ENCODE peak calls at places on chromosomes 6 and 20, in ten cellular contexts. One of them, this sample, is unnamed.
A peak's percentile ranks its signal among the peaks of the same experiment; 100 is the strongest.

GRCh38 chr6:109912136-109912535 is 66.0 kb upstream of the GPR6 start:
- DNase-seq in stomach: no peak
- DNase-seq in stimulated activated CD4-positive, alpha-beta T cell treated with anti-CD3 and anti-CD28 coated beads, Interleukin-15, amount 100 ng/mL, for 1 hour: no peak
- DNase-seq in stimulated activated CD8-positive, alpha-beta memory T cell treated with anti-CD3 and anti-CD28 coated beads, Interleukin-7, amount 100 ng/mL, for 4 hours: no peak
- DNase-seq in effector CD8-positive, alpha-beta T cell: no peak
- DNase-seq in substantia nigra: no peak
- DNase-seq in SW 1271: no peak
- DNase-seq in astrocyte of the spinal cord: no peak
- DNase-seq in transverse colon: no peak
- DNase-seq in lower lobe of right lung: no peak
- DNase-seq in this sample: no peak

GRCh38 chr20:2865630-2866029 is 7.7 kb upstream of the PTPRA start:
- DNase-seq in lower lobe of right lung: no peak
- DNase-seq in stimulated activated CD4-positive, alpha-beta T cell treated with anti-CD3 and anti-CD28 coated beads, Interleukin-15, amount 100 ng/mL, for 1 hour: no peak
- DNase-seq in stomach: no peak
- DNase-seq in transverse colon: no peak
- DNase-seq in substantia nigra: no peak
- DNase-seq in stimulated activated CD8-positive, alpha-beta memory T cell treated with anti-CD3 and anti-CD28 coated beads, Interleukin-7, amount 100 ng/mL, for 4 hours: peak; percentile 25
- DNase-seq in astrocyte of the spinal cord: no peak
- DNase-seq in SW 1271: no peak
- DNase-seq in effector CD8-positive, alpha-beta T cell: peak; percentile 13
- DNase-seq in this sample: no peak

GRCh38 chr6:95404777-95405176 is 172.6 kb upstream of the MANEA start:
- DNase-seq in SW 1271: no peak
- DNase-seq in stimulated activated CD4-positive, alpha-beta T cell treated with anti-CD3 and anti-CD28 coated beads, Interleukin-15, amount 100 ng/mL, for 1 hour: no peak
- DNase-seq in effector CD8-positive, alpha-beta T cell: no peak
- DNase-seq in substantia nigra: no peak
- DNase-seq in stomach: no peak
- DNase-seq in stimulated activated CD8-positive, alpha-beta memory T cell treated with anti-CD3 and anti-CD28 coated beads, Interleukin-7, amount 100 ng/mL, for 4 hours: no peak
- DNase-seq in lower lobe of right lung: no peak
- DNase-seq in astrocyte of the spinal cord: no peak
- DNase-seq in transverse colon: no peak
- DNase-seq in this sample: no peak

GRCh38 chr20:37651932-37652331 is 41.9 kb upstream of the CTNNBL1 start:
- DNase-seq in transverse colon: peak; percentile 31
- DNase-seq in SW 1271: peak; percentile 41
- DNase-seq in lower lobe of right lung: peak; percentile 62
- DNase-seq in effector CD8-positive, alpha-beta T cell: no peak
- DNase-seq in substantia nigra: no peak
- DNase-seq in stimulated activated CD4-positive, alpha-beta T cell treated with anti-CD3 and anti-CD28 coated beads, Interleukin-15, amount 100 ng/mL, for 1 hour: no peak
- DNase-seq in stimulated activated CD8-positive, alpha-beta memory T cell treated with anti-CD3 and anti-CD28 coated beads, Interleukin-7, amount 100 ng/mL, for 4 hours: peak; percentile 1
- DNase-seq in stomach: peak; percentile 71
- DNase-seq in astrocyte of the spinal cord: no peak
- DNase-seq in this sample: no peak

GRCh38 chr6:16624631-16625299 is 136.5 kb downstream of the ATXN1 start:
- DNase-seq in stomach: no peak
- DNase-seq in substantia nigra: no peak
- DNase-seq in transverse colon: no peak
- DNase-seq in astrocyte of the spinal cord: no peak
- DNase-seq in stimulated activated CD4-positive, alpha-beta T cell treated with anti-CD3 and anti-CD28 coated beads, Interleukin-15, amount 100 ng/mL, for 1 hour: no peak
- DNase-seq in lower lobe of right lung: no peak
- DNase-seq in effector CD8-positive, alpha-beta T cell: no peak
- DNase-seq in stimulated activated CD8-positive, alpha-beta memory T cell treated with anti-CD3 and anti-CD28 coated beads, Interleukin-7, amount 100 ng/mL, for 4 hours: no peak
- DNase-seq in SW 1271: no peak
- DNase-seq in this sample: no peak

GRCh38 chr6:130964289-130964688 is 98.8 kb downstream of the EPB41L2 start:
- DNase-seq in substantia nigra: no peak
- DNase-seq in astrocyte of the spinal cord: no peak
- DNase-seq in SW 1271: no peak
- DNase-seq in stimulated activated CD8-positive, alpha-beta memory T cell treated with anti-CD3 and anti-CD28 coated beads, Interleukin-7, amount 100 ng/mL, for 4 hours: no peak
- DNase-seq in effector CD8-positive, alpha-beta T cell: no peak
- DNase-seq in lower lobe of right lung: no peak
- DNase-seq in stomach: no peak
- DNase-seq in transverse colon: no peak
- DNase-seq in stimulated activated CD4-positive, alpha-beta T cell treated with anti-CD3 and anti-CD28 coated beads, Interleukin-15, amount 100 ng/mL, for 1 hour: no peak
- DNase-seq in this sample: no peak

GRCh38 chr20:59004493-59004762 is 2.6 kb downstream of the CTSZ start:
- DNase-seq in effector CD8-positive, alpha-beta T cell: peak; percentile 50
- DNase-seq in stimulated activated CD4-positive, alpha-beta T cell treated with anti-CD3 and anti-CD28 coated beads, Interleukin-15, amount 100 ng/mL, for 1 hour: no peak
- DNase-seq in stomach: peak; percentile 61
- DNase-seq in lower lobe of right lung: peak; percentile 84
- DNase-seq in astrocyte of the spinal cord: no peak
- DNase-seq in substantia nigra: no peak
- DNase-seq in transverse colon: peak; percentile 80
- DNase-seq in SW 1271: no peak
- DNase-seq in stimulated activated CD8-positive, alpha-beta memory T cell treated with anti-CD3 and anti-CD28 coated beads, Interleukin-7, amount 100 ng/mL, for 4 hours: no peak
- DNase-seq in this sample: no peak

GRCh38 chr6:144360401-144360800 is 75.3 kb downstream of the UTRN start:
- DNase-seq in effector CD8-positive, alpha-beta T cell: no peak
- DNase-seq in lower lobe of right lung: no peak
- DNase-seq in astrocyte of the spinal cord: no peak
- DNase-seq in substantia nigra: no peak
- DNase-seq in stimulated activated CD8-positive, alpha-beta memory T cell treated with anti-CD3 and anti-CD28 coated beads, Interleukin-7, amount 100 ng/mL, for 4 hours: no peak
- DNase-seq in stomach: no peak
- DNase-seq in SW 1271: peak; percentile 70
- DNase-seq in transverse colon: no peak
- DNase-seq in stimulated activated CD4-positive, alpha-beta T cell treated with anti-CD3 and anti-CD28 coated beads, Interleukin-15, amount 100 ng/mL, for 1 hour: no peak
- DNase-seq in this sample: no peak

GRCh38 chr20:62276448-62276847 is 26.3 kb upstream of the ADRM1 start:
- DNase-seq in stimulated activated CD4-positive, alpha-beta T cell treated with anti-CD3 and anti-CD28 coated beads, Interleukin-15, amount 100 ng/mL, for 1 hour: no peak
- DNase-seq in transverse colon: no peak
- DNase-seq in lower lobe of right lung: no peak
- DNase-seq in effector CD8-positive, alpha-beta T cell: no peak
- DNase-seq in stomach: no peak
- DNase-seq in substantia nigra: no peak
- DNase-seq in astrocyte of the spinal cord: no peak
- DNase-seq in SW 1271: no peak
- DNase-seq in stimulated activated CD8-positive, alpha-beta memory T cell treated with anti-CD3 and anti-CD28 coated beads, Interleukin-7, amount 100 ng/mL, for 4 hours: no peak
- DNase-seq in this sample: no peak

GRCh38 chr6:14584450-14584849 is 466.9 kb downstream of the CD83 start:
- DNase-seq in effector CD8-positive, alpha-beta T cell: no peak
- DNase-seq in stomach: peak; percentile 29
- DNase-seq in astrocyte of the spinal cord: no peak
- DNase-seq in stimulated activated CD4-positive, alpha-beta T cell treated with anti-CD3 and anti-CD28 coated beads, Interleukin-15, amount 100 ng/mL, for 1 hour: no peak
- DNase-seq in SW 1271: no peak
- DNase-seq in lower lobe of right lung: no peak
- DNase-seq in substantia nigra: no peak
- DNase-seq in stimulated activated CD8-positive, alpha-beta memory T cell treated with anti-CD3 and anti-CD28 coated beads, Interleukin-7, amount 100 ng/mL, for 4 hours: no peak
- DNase-seq in transverse colon: peak; percentile 21
- DNase-seq in this sample: peak; percentile 34

GRCh38 chr6:145538996-145539395 is 196.3 kb downstream of the EPM2A start:
- DNase-seq in SW 1271: no peak
- DNase-seq in stimulated activated CD4-positive, alpha-beta T cell treated with anti-CD3 and anti-CD28 coated beads, Interleukin-15, amount 100 ng/mL, for 1 hour: no peak
- DNase-seq in stimulated activated CD8-positive, alpha-beta memory T cell treated with anti-CD3 and anti-CD28 coated beads, Interleukin-7, amount 100 ng/mL, for 4 hours: no peak
- DNase-seq in stomach: no peak
- DNase-seq in substantia nigra: no peak
- DNase-seq in astrocyte of the spinal cord: no peak
- DNase-seq in transverse colon: no peak
- DNase-seq in effector CD8-positive, alpha-beta T cell: no peak
- DNase-seq in lower lobe of right lung: no peak
- DNase-seq in this sample: no peak

GRCh38 chr20:32332614-32333013 is 25.5 kb upstream of the ASXL1 start:
- DNase-seq in effector CD8-positive, alpha-beta T cell: no peak
- DNase-seq in stimulated activated CD4-positive, alpha-beta T cell treated with anti-CD3 and anti-CD28 coated beads, Interleukin-15, amount 100 ng/mL, for 1 hour: no peak
- DNase-seq in lower lobe of right lung: no peak
- DNase-seq in substantia nigra: no peak
- DNase-seq in stimulated activated CD8-positive, alpha-beta memory T cell treated with anti-CD3 and anti-CD28 coated beads, Interleukin-7, amount 100 ng/mL, for 4 hours: no peak
- DNase-seq in SW 1271: no peak
- DNase-seq in transverse colon: peak; percentile 20
- DNase-seq in astrocyte of the spinal cord: peak; percentile 54
- DNase-seq in stomach: peak; percentile 60
- DNase-seq in this sample: no peak

GRCh38 chr6:152356659-152357058 is 280.5 kb downstream of the SYNE1 start:
- DNase-seq in stimulated activated CD8-positive, alpha-beta memory T cell treated with anti-CD3 and anti-CD28 coated beads, Interleukin-7, amount 100 ng/mL, for 4 hours: no peak
- DNase-seq in transverse colon: no peak
- DNase-seq in astrocyte of the spinal cord: peak; percentile 27
- DNase-seq in stomach: no peak
- DNase-seq in effector CD8-positive, alpha-beta T cell: no peak
- DNase-seq in SW 1271: peak; percentile 28
- DNase-seq in lower lobe of right lung: no peak
- DNase-seq in substantia nigra: no peak
- DNase-seq in stimulated activated CD4-positive, alpha-beta T cell treated with anti-CD3 and anti-CD28 coated beads, Interleukin-15, amount 100 ng/mL, for 1 hour: no peak
- DNase-seq in this sample: no peak

GRCh38 chr6:12528171-12528570 is 188.4 kb upstream of the PHACTR1 start:
- DNase-seq in astrocyte of the spinal cord: no peak
- DNase-seq in SW 1271: no peak
- DNase-seq in stimulated activated CD4-positive, alpha-beta T cell treated with anti-CD3 and anti-CD28 coated beads, Interleukin-15, amount 100 ng/mL, for 1 hour: no peak
- DNase-seq in lower lobe of right lung: no peak
- DNase-seq in substantia nigra: no peak
- DNase-seq in transverse colon: no peak
- DNase-seq in stomach: no peak
- DNase-seq in effector CD8-positive, alpha-beta T cell: no peak
- DNase-seq in stimulated activated CD8-positive, alpha-beta memory T cell treated with anti-CD3 and anti-CD28 coated beads, Interleukin-7, amount 100 ng/mL, for 4 hours: no peak
- DNase-seq in this sample: no peak

GRCh38 chr6:13001951-13002350 is 285.4 kb downstream of the PHACTR1 start:
- DNase-seq in stimulated activated CD4-positive, alpha-beta T cell treated with anti-CD3 and anti-CD28 coated beads, Interleukin-15, amount 100 ng/mL, for 1 hour: no peak
- DNase-seq in stimulated activated CD8-positive, alpha-beta memory T cell treated with anti-CD3 and anti-CD28 coated beads, Interleukin-7, amount 100 ng/mL, for 4 hours: no peak
- DNase-seq in astrocyte of the spinal cord: no peak
- DNase-seq in substantia nigra: no peak
- DNase-seq in transverse colon: no peak
- DNase-seq in lower lobe of right lung: no peak
- DNase-seq in effector CD8-positive, alpha-beta T cell: no peak
- DNase-seq in SW 1271: no peak
- DNase-seq in stomach: no peak
- DNase-seq in this sample: no peak

GRCh38 chr6:19668710-19669109 is 168.5 kb upstream of the ID4 start:
- DNase-seq in stimulated activated CD8-positive, alpha-beta memory T cell treated with anti-CD3 and anti-CD28 coated beads, Interleukin-7, amount 100 ng/mL, for 4 hours: no peak
- DNase-seq in stomach: no peak
- DNase-seq in stimulated activated CD4-positive, alpha-beta T cell treated with anti-CD3 and anti-CD28 coated beads, Interleukin-15, amount 100 ng/mL, for 1 hour: no peak
- DNase-seq in effector CD8-positive, alpha-beta T cell: no peak
- DNase-seq in transverse colon: no peak
- DNase-seq in substantia nigra: no peak
- DNase-seq in lower lobe of right lung: no peak
- DNase-seq in SW 1271: no peak
- DNase-seq in astrocyte of the spinal cord: no peak
- DNase-seq in this sample: no peak

GRCh38 chr6:29651413-29652197 is 5.3 kb upstream of the MOG start:
- DNase-seq in astrocyte of the spinal cord: peak; percentile 45
- DNase-seq in stomach: no peak
- DNase-seq in substantia nigra: no peak
- DNase-seq in SW 1271: peak; percentile 56
- DNase-seq in transverse colon: no peak
- DNase-seq in lower lobe of right lung: no peak
- DNase-seq in effector CD8-positive, alpha-beta T cell: no peak
- DNase-seq in stimulated activated CD8-positive, alpha-beta memory T cell treated with anti-CD3 and anti-CD28 coated beads, Interleukin-7, amount 100 ng/mL, for 4 hours: no peak
- DNase-seq in stimulated activated CD4-positive, alpha-beta T cell treated with anti-CD3 and anti-CD28 coated beads, Interleukin-15, amount 100 ng/mL, for 1 hour: no peak
- DNase-seq in this sample: peak; percentile 57

GRCh38 chr6:5084192-5084786 is 852 bp upstream of the PPP1R3G start:
- DNase-seq in stimulated activated CD4-positive, alpha-beta T cell treated with anti-CD3 and anti-CD28 coated beads, Interleukin-15, amount 100 ng/mL, for 1 hour: no peak
- DNase-seq in effector CD8-positive, alpha-beta T cell: no peak
- DNase-seq in lower lobe of right lung: no peak
- DNase-seq in stomach: no peak
- DNase-seq in stimulated activated CD8-positive, alpha-beta memory T cell treated with anti-CD3 and anti-CD28 coated beads, Interleukin-7, amount 100 ng/mL, for 4 hours: no peak
- DNase-seq in astrocyte of the spinal cord: no peak
- DNase-seq in SW 1271: no peak
- DNase-seq in substantia nigra: peak; percentile 22
- DNase-seq in transverse colon: peak; percentile 28
- DNase-seq in this sample: no peak

GRCh38 chr6:167148997-167149396 is 8.8 kb downstream of the GPR31 start:
- DNase-seq in lower lobe of right lung: no peak
- DNase-seq in effector CD8-positive, alpha-beta T cell: no peak
- DNase-seq in substantia nigra: no peak
- DNase-seq in transverse colon: no peak
- DNase-seq in stimulated activated CD4-positive, alpha-beta T cell treated with anti-CD3 and anti-CD28 coated beads, Interleukin-15, amount 100 ng/mL, for 1 hour: no peak
- DNase-seq in stomach: no peak
- DNase-seq in SW 1271: no peak
- DNase-seq in stimulated activated CD8-positive, alpha-beta memory T cell treated with anti-CD3 and anti-CD28 coated beads, Interleukin-7, amount 100 ng/mL, for 4 hours: no peak
- DNase-seq in astrocyte of the spinal cord: no peak
- DNase-seq in this sample: no peak

GRCh38 chr6:131000544-131000943 is 62.5 kb downstream of the EPB41L2 start:
- DNase-seq in astrocyte of the spinal cord: no peak
- DNase-seq in stimulated activated CD4-positive, alpha-beta T cell treated with anti-CD3 and anti-CD28 coated beads, Interleukin-15, amount 100 ng/mL, for 1 hour: no peak
- DNase-seq in transverse colon: no peak
- DNase-seq in effector CD8-positive, alpha-beta T cell: no peak
- DNase-seq in stimulated activated CD8-positive, alpha-beta memory T cell treated with anti-CD3 and anti-CD28 coated beads, Interleukin-7, amount 100 ng/mL, for 4 hours: no peak
- DNase-seq in lower lobe of right lung: no peak
- DNase-seq in stomach: no peak
- DNase-seq in SW 1271: no peak
- DNase-seq in substantia nigra: no peak
- DNase-seq in this sample: no peak

GRCh38 chr6:14337157-14337556 is 219.6 kb downstream of the CD83 start:
- DNase-seq in stomach: no peak
- DNase-seq in astrocyte of the spinal cord: no peak
- DNase-seq in stimulated activated CD4-positive, alpha-beta T cell treated with anti-CD3 and anti-CD28 coated beads, Interleukin-15, amount 100 ng/mL, for 1 hour: no peak
- DNase-seq in effector CD8-positive, alpha-beta T cell: no peak
- DNase-seq in SW 1271: no peak
- DNase-seq in substantia nigra: no peak
- DNase-seq in stimulated activated CD8-positive, alpha-beta memory T cell treated with anti-CD3 and anti-CD28 coated beads, Interleukin-7, amount 100 ng/mL, for 4 hours: no peak
- DNase-seq in lower lobe of right lung: no peak
- DNase-seq in transverse colon: no peak
- DNase-seq in this sample: no peak

GRCh38 chr20:55456316-55456940 is 548.9 kb downstream of the CBLN4 start:
- DNase-seq in astrocyte of the spinal cord: no peak
- DNase-seq in stimulated activated CD4-positive, alpha-beta T cell treated with anti-CD3 and anti-CD28 coated beads, Interleukin-15, amount 100 ng/mL, for 1 hour: no peak
- DNase-seq in stimulated activated CD8-positive, alpha-beta memory T cell treated with anti-CD3 and anti-CD28 coated beads, Interleukin-7, amount 100 ng/mL, for 4 hours: no peak
- DNase-seq in lower lobe of right lung: no peak
- DNase-seq in SW 1271: no peak
- DNase-seq in transverse colon: no peak
- DNase-seq in stomach: no peak
- DNase-seq in substantia nigra: no peak
- DNase-seq in effector CD8-positive, alpha-beta T cell: no peak
- DNase-seq in this sample: no peak

GRCh38 chr20:25282796-25283195 is 34.9 kb downstream of the PYGB start:
- DNase-seq in stimulated activated CD4-positive, alpha-beta T cell treated with anti-CD3 and anti-CD28 coated beads, Interleukin-15, amount 100 ng/mL, for 1 hour: no peak
- DNase-seq in SW 1271: no peak
- DNase-seq in effector CD8-positive, alpha-beta T cell: no peak
- DNase-seq in transverse colon: peak; percentile 7
- DNase-seq in stimulated activated CD8-positive, alpha-beta memory T cell treated with anti-CD3 and anti-CD28 coated beads, Interleukin-7, amount 100 ng/mL, for 4 hours: no peak
- DNase-seq in substantia nigra: no peak
- DNase-seq in lower lobe of right lung: peak; percentile 40
- DNase-seq in astrocyte of the spinal cord: no peak
- DNase-seq in stomach: no peak
- DNase-seq in this sample: no peak